ENCODE peak calls at places on chromosomes 13 and 19, in four cellular contexts. One of them, this sample, is unnamed.

GRCh38 chr13:43936630-43937029 is 56.9 kb downstream of the LACC1 start:
- DNase-seq in left ventricle myocardium inferior: no peak
- DNase-seq in lower lobe of right lung: no peak
- DNase-seq in A549: no peak
- DNase-seq in this sample: no peak

GRCh38 chr19:1601613-1602064 is 3.6 kb downstream of the UQCR11 start:
- DNase-seq in left ventricle myocardium inferior: no peak
- DNase-seq in lower lobe of right lung: no peak
- DNase-seq in A549: no peak
- DNase-seq in this sample: no peak

GRCh38 chr13:33126909-33127607 is 110.8 kb downstream of the KL start:
- DNase-seq in left ventricle myocardium inferior: peak; percentile 40
- DNase-seq in lower lobe of right lung: no peak
- DNase-seq in A549: no peak
- DNase-seq in this sample: peak; percentile 35

GRCh38 chr13:27007166-27007565 is 164.4 kb downstream of the USP12 start:
- DNase-seq in left ventricle myocardium inferior: no peak
- DNase-seq in lower lobe of right lung: no peak
- DNase-seq in A549: no peak
- DNase-seq in this sample: no peak

GRCh38 chr19:11927227-11927626 is 2.3 kb downstream of the ZNF700 start:
- DNase-seq in left ventricle myocardium inferior: no peak
- DNase-seq in lower lobe of right lung: no peak
- DNase-seq in A549: no peak
- DNase-seq in this sample: no peak

GRCh38 chr13:31627097-31627496 is 112.2 kb upstream of the RXFP2 start:
- DNase-seq in left ventricle myocardium inferior: no peak
- DNase-seq in lower lobe of right lung: no peak
- DNase-seq in A549: no peak
- DNase-seq in this sample: peak; percentile 52

GRCh38 chr19:42401365-42402303 is 11.5 kb upstream of the CNFN start:
- DNase-seq in left ventricle myocardium inferior: peak; percentile 81
- DNase-seq in lower lobe of right lung: peak; percentile 86
- DNase-seq in A549: peak; percentile 89
- DNase-seq in this sample: peak; percentile 60

GRCh38 chr13:27011661-27012060 is 159.9 kb downstream of the USP12 start:
- DNase-seq in left ventricle myocardium inferior: no peak
- DNase-seq in lower lobe of right lung: no peak
- DNase-seq in A549: no peak
- DNase-seq in this sample: no peak

GRCh38 chr13:51158923-51159322 is 47.8 kb upstream of the C13orf42 start:
- DNase-seq in left ventricle myocardium inferior: no peak
- DNase-seq in lower lobe of right lung: no peak
- DNase-seq in A549: no peak
- DNase-seq in this sample: no peak

GRCh38 chr19:1673645-1674292 is 21.4 kb upstream of the TCF3 start:
- DNase-seq in left ventricle myocardium inferior: no peak
- DNase-seq in lower lobe of right lung: no peak
- DNase-seq in A549: no peak
- DNase-seq in this sample: no peak

GRCh38 chr19:9076886-9077285 is 10.0 kb upstream of the OR1M1 start:
- DNase-seq in left ventricle myocardium inferior: no peak
- DNase-seq in lower lobe of right lung: no peak
- DNase-seq in A549: no peak
- DNase-seq in this sample: no peak

GRCh38 chr13:84131249-84131648 is 249.0 kb upstream of the SLITRK1 start:
- DNase-seq in left ventricle myocardium inferior: no peak
- DNase-seq in lower lobe of right lung: no peak
- DNase-seq in A549: no peak
- DNase-seq in this sample: no peak

GRCh38 chr13:84130739-84131138 is 248.5 kb upstream of the SLITRK1 start:
- DNase-seq in left ventricle myocardium inferior: no peak
- DNase-seq in lower lobe of right lung: no peak
- DNase-seq in A549: peak; percentile 32
- DNase-seq in this sample: peak; percentile 31

GRCh38 chr13:84137292-84137691 is 255.0 kb upstream of the SLITRK1 start:
- DNase-seq in left ventricle myocardium inferior: no peak
- DNase-seq in lower lobe of right lung: no peak
- DNase-seq in A549: no peak
- DNase-seq in this sample: peak; percentile 16

GRCh38 chr13:84136582-84136981 is 254.3 kb upstream of the SLITRK1 start:
- DNase-seq in left ventricle myocardium inferior: no peak
- DNase-seq in lower lobe of right lung: no peak
- DNase-seq in A549: no peak
- DNase-seq in this sample: no peak

DNA sequence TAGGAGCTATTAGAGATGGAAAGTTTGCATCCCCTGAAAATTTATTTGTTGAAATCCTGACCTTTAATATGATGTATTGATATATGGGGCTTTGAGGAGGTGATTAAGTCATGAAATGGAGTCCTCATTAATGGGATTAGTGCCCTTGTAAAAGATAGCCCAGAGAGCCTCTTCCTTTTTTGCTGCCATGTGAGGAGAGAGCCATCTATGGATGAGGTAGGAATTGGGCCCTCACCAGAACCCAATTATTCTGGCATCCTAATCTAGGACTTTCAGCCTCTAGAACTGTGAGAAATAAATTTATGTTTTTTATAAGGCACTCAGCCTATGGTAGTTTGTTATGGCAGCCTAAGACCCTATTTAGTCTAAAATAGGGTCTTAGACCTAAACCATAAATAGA is 250.2 kb upstream of the SLITRK1 start:
- DNase-seq in left ventricle myocardium inferior: no peak
- DNase-seq in lower lobe of right lung: no peak
- DNase-seq in A549: no peak
- DNase-seq in this sample: no peak
- TF ChIP-seq CTCF in left ventricle myocardium inferior: no peak
- TF ChIP-seq CTCF in lower lobe of right lung: no peak
- TF ChIP-seq CTCF in A549: no peak
- TF ChIP-seq CTCF in this sample: no peak

GRCh38 chr13:108086678-108087077 is 128.7 kb downstream of the LIG4 start:
- DNase-seq in left ventricle myocardium inferior: no peak
- DNase-seq in lower lobe of right lung: no peak
- DNase-seq in A549: peak; percentile 22
- DNase-seq in this sample: no peak
- TF ChIP-seq CTCF in left ventricle myocardium inferior: no peak
- TF ChIP-seq CTCF in lower lobe of right lung: no peak
- TF ChIP-seq CTCF in A549: no peak
- TF ChIP-seq CTCF in this sample: no peak

GRCh38 chr19:6678690-6679109 is 8.7 kb upstream of the TNFSF14 start:
- DNase-seq in left ventricle myocardium inferior: no peak
- DNase-seq in lower lobe of right lung: no peak
- DNase-seq in A549: no peak
- DNase-seq in this sample: peak; percentile 11

GRCh38 chr19:6677924-6678689 is 8.1 kb upstream of the TNFSF14 start:
- DNase-seq in left ventricle myocardium inferior: no peak
- DNase-seq in lower lobe of right lung: no peak
- DNase-seq in A549: peak; percentile 18
- DNase-seq in this sample: no peak

GRCh38 chr19:6676288-6676687 is 6.3 kb upstream of the TNFSF14 start:
- DNase-seq in left ventricle myocardium inferior: no peak
- DNase-seq in lower lobe of right lung: no peak
- DNase-seq in A549: no peak
- DNase-seq in this sample: no peak

GRCh38 chr19:6679139-6679538 is 9.2 kb upstream of the TNFSF14 start:
- DNase-seq in left ventricle myocardium inferior: no peak
- DNase-seq in lower lobe of right lung: no peak
- DNase-seq in A549: no peak
- DNase-seq in this sample: no peak

GRCh38 chr19:6677495-6677894 is 7.5 kb upstream of the TNFSF14 start:
- DNase-seq in left ventricle myocardium inferior: no peak
- DNase-seq in lower lobe of right lung: no peak
- DNase-seq in A549: no peak
- DNase-seq in this sample: no peak
- TF ChIP-seq CTCF in left ventricle myocardium inferior: no peak
- TF ChIP-seq CTCF in lower lobe of right lung: no peak
- TF ChIP-seq CTCF in A549: no peak
- TF ChIP-seq CTCF in this sample: no peak

GRCh38 chr19:10510301-10510802 is 6.9 kb downstream of the S1PR5 start:
- DNase-seq in left ventricle myocardium inferior: no peak
- DNase-seq in lower lobe of right lung: no peak
- DNase-seq in A549: no peak
- DNase-seq in this sample: no peak
- TF ChIP-seq CTCF in left ventricle myocardium inferior: peak; percentile 71
- TF ChIP-seq CTCF in lower lobe of right lung: peak; percentile 70
- TF ChIP-seq CTCF in A549: peak; percentile 49
- TF ChIP-seq CTCF in this sample: peak; percentile 88

GRCh38 chr13:49791214-49791752 is 1.2 kb downstream of the KPNA3 start:
- DNase-seq in left ventricle myocardium inferior: no peak
- DNase-seq in lower lobe of right lung: no peak
- DNase-seq in A549: peak; percentile 44
- DNase-seq in this sample: no peak

GRCh38 chr13:49789961-49790360 is 2.5 kb downstream of the KPNA3 start:
- DNase-seq in left ventricle myocardium inferior: no peak
- DNase-seq in lower lobe of right lung: no peak
- DNase-seq in A549: no peak
- DNase-seq in this sample: no peak

GRCh38 chr13:49791753-49792549 is 531 bp downstream of the KPNA3 start:
- DNase-seq in left ventricle myocardium inferior: no peak
- DNase-seq in lower lobe of right lung: peak; percentile 71
- DNase-seq in A549: peak; percentile 29
- DNase-seq in this sample: no peak

GRCh38 chr13:49792550-49793324 is at the start of gene KPNA3:
- DNase-seq in left ventricle myocardium inferior: peak; percentile 96
- DNase-seq in lower lobe of right lung: peak; percentile 98
- DNase-seq in A549: peak; percentile 93
- DNase-seq in this sample: peak; percentile 93
- TF ChIP-seq CTCF in left ventricle myocardium inferior: peak; percentile 22
- TF ChIP-seq CTCF in lower lobe of right lung: peak; percentile 37
- TF ChIP-seq CTCF in A549: peak; percentile 29
- TF ChIP-seq CTCF in this sample: peak; percentile 49

DNA sequence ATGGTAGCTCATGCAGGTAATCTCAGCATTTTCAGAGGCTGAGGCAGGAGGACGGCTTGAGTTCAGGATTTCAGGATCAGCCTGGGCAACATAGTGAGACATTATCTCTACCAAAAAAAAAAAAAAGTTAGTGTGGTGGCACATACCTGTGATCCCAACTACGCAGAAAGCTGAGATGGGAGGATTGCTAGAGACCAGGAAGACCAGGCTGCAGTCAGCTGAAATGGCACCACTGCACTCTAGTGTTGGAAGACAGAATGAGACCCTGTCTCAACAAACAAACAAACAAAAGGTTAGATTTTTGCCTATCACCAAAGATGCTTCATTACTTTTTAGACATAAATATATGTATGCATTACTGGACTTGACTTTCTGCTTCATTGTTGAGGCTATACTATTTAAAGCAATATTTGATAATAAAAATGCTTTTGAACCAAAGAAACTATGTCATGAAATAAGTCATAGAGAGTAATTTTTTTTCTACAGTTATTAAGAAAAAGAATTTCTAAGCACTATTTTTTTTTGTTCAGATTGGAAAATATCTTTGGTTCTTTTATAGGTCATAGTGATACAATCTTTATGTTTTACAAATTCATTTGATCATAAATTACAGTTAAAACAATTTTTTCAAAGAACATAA is 1180.1 kb upstream of the ATXN8OS start:
- DNase-seq in left ventricle myocardium inferior: no peak
- DNase-seq in lower lobe of right lung: no peak
- DNase-seq in A549: peak; percentile 35
- DNase-seq in this sample: no peak
- TF ChIP-seq CTCF in left ventricle myocardium inferior: peak; percentile 53
- TF ChIP-seq CTCF in lower lobe of right lung: peak; percentile 9
- TF ChIP-seq CTCF in A549: peak; percentile 30
- TF ChIP-seq CTCF in this sample: no peak

GRCh38 chr19:38209671-38210457 is 14.2 kb downstream of the DPF1 start:
- DNase-seq in left ventricle myocardium inferior: peak; percentile 88
- DNase-seq in lower lobe of right lung: peak; percentile 70
- DNase-seq in A549: no peak
- DNase-seq in this sample: peak; percentile 19

GRCh38 chr19:38211206-38211605 is 12.8 kb downstream of the DPF1 start:
- DNase-seq in left ventricle myocardium inferior: no peak
- DNase-seq in lower lobe of right lung: no peak
- DNase-seq in A549: no peak
- DNase-seq in this sample: no peak

GRCh38 chr19:38213469-38213868 is 10.6 kb downstream of the DPF1 start:
- DNase-seq in left ventricle myocardium inferior: no peak
- DNase-seq in lower lobe of right lung: no peak
- DNase-seq in A549: no peak
- DNase-seq in this sample: no peak

GRCh38 chr19:38210458-38210987 is 13.5 kb downstream of the DPF1 start:
- DNase-seq in left ventricle myocardium inferior: peak; percentile 74
- DNase-seq in lower lobe of right lung: no peak
- DNase-seq in A549: no peak
- DNase-seq in this sample: no peak

DNA sequence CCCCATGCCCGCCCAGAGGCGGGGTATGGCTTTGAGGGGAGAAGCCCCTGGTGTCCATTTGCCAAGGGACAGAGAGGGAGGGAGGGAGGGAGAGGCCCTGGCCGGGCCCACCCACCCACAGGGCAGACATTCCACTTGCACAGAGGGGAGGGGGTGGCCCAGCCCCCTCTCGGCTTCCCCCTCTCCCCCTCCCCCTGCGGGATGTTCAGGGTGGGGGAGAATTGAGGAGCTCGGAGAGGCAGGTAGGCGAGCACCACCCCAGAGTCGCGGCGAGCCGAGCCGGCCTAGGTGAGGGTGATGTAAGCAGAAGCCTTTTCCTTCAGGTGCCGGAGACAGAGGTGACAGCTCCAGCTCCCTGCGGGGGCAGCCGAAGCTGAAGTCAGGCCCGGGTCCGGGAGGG is 12.2 kb downstream of the DPF1 start:
- DNase-seq in left ventricle myocardium inferior: no peak
- DNase-seq in lower lobe of right lung: no peak
- DNase-seq in A549: no peak
- DNase-seq in this sample: no peak
- TF ChIP-seq CTCF in left ventricle myocardium inferior: no peak
- TF ChIP-seq CTCF in lower lobe of right lung: no peak
- TF ChIP-seq CTCF in A549: no peak
- TF ChIP-seq CTCF in this sample: no peak